ENCODE peak calls at places on chromosomes 11 and 22, in six cellular contexts. O, S, T, K, Q and I are unnamed samples.

GRCh38 chr22:24410110-24410856 is 17.1 kb upstream of the ADORA2A start:
- DNase-seq in O (no peak), K (peak; percentile 81), S (no peak), T (no peak), Q (peak; percentile 62), I (no peak)

GRCh38 chr22:44926491-44927415 is 83.1 kb downstream of the PHF21B start:
- DNase-seq in K (no peak), Q (no peak), T (no peak), S (no peak), O (peak; percentile 69), I (no peak)

GRCh38 chr11:69691449-69691848 is 12.4 kb downstream of the FGF19 start:
- DNase-seq in O (peak; percentile 7), K (no peak), T (no peak), S (no peak), Q (no peak), I (no peak)

GRCh38 chr11:47443817-47444216 is 5.1 kb downstream of the RAPSN start:
- DNase-seq in Q (no peak), O (no peak), S (no peak), T (no peak), K (no peak), I (no peak)

GRCh38 chr11:74689666-74690065 is 41.6 kb downstream of the CHRDL2 start:
- DNase-seq in S (no peak), K (peak; percentile 59), O (peak; percentile 2), T (no peak), Q (peak; percentile 37), I (no peak)

GRCh38 chr11:110184466-110184865 is 91.3 kb downstream of the ZC3H12C start:
- DNase-seq in T (no peak), Q (no peak), O (no peak), K (no peak), S (no peak), I (no peak)

GRCh38 chr22:36329217-36330078 is 58.3 kb downstream of the MYH9 start:
- DNase-seq in Q (peak; percentile 99), O (peak; percentile 78), K (peak; percentile 99), T (peak; percentile 52), S (peak; percentile 55), I (peak; percentile 66)

GRCh38 chr11:34585870-34586654 is 34.8 kb upstream of the EHF start:
- DNase-seq in S (peak; percentile 41), K (peak; percentile 82), T (no peak), Q (peak; percentile 82), O (no peak), I (no peak)

GRCh38 chr11:10317281-10317755 is 12.4 kb downstream of the ADM start:
- DNase-seq in O (no peak), T (no peak), Q (no peak), S (peak; percentile 68), K (no peak), I (no peak)

GRCh38 chr11:10379022-10379421 is 74.1 kb downstream of the ADM start:
- DNase-seq in T (no peak), Q (no peak), S (no peak), O (no peak), K (peak; percentile 48), I (no peak)

GRCh38 chr11:107844041-107844440 is 14.5 kb downstream of the SLC35F2 start:
- DNase-seq in Q (peak; percentile 60), T (no peak), O (no peak), S (no peak), K (peak; percentile 89), I (no peak)

GRCh38 chr11:118175031-118175531 is 1.4 kb downstream of the SCN2B start:
- DNase-seq in T (no peak), S (no peak), K (peak; percentile 82), O (no peak), Q (peak; percentile 41), I (no peak)

GRCh38 chr22:39942433-39943213 is 17.6 kb upstream of the TMA7B start:
- DNase-seq in T (no peak), O (no peak), S (no peak), Q (no peak), K (no peak), I (no peak)

GRCh38 chr11:33454264-33454663 is 197.1 kb downstream of the HIPK3 start:
- DNase-seq in S (no peak), T (no peak), Q (no peak), K (no peak), O (no peak), I (no peak)

GRCh38 chr11:126231725-126232459 is 20.3 kb downstream of the FAM118B start:
- DNase-seq in Q (no peak), K (peak; percentile 56), T (no peak), S (no peak), O (no peak), I (no peak)

GRCh38 chr11:337711-338110 is 17.1 kb upstream of the IFITM3 start:
- DNase-seq in K (no peak), Q (no peak), T (no peak), O (peak; percentile 33), S (no peak), I (no peak)

GRCh38 chr11:31813242-31813960 is 2.3 kb upstream of the PAX6 start:
- DNase-seq in T (no peak), S (peak; percentile 30), Q (no peak), K (peak; percentile 63), O (no peak), I (no peak)

GRCh38 chr11:125167954-125168821 is 3.6 kb downstream of the PKNOX2 start:
- DNase-seq in Q (no peak), T (no peak), O (no peak), S (peak; percentile 45), K (peak; percentile 42), I (no peak)